ENCODE peak calls at places on chromosomes 6 and 20, in five cellular contexts. P, Y, S, K and D are unnamed samples.

GRCh38 chr6:170290306-170291128 is at the start of gene DLL1:
- DNase-seq in P (peak), Y (peak), S (no peak), K (no peak), D (peak)

GRCh38 chr20:43558412-43559146 is at the start of gene SGK2:
- DNase-seq in P (no peak), Y (no peak), S (no peak), K (no peak), D (no peak)

GRCh38 chr6:43799671-43800623 is 29.9 kb downstream of the VEGFA start:
- DNase-seq in P (no peak), Y (no peak), S (no peak), K (no peak), D (no peak)

GRCh38 chr6:85421963-85422362 is 27.9 kb upstream of the NT5E start:
- DNase-seq in P (no peak), Y (no peak), S (no peak), K (no peak), D (no peak)

GRCh38 chr20:23631981-23632710 is 5.6 kb downstream of the CST3 start:
- DNase-seq in P (no peak), Y (no peak), S (no peak), K (no peak), D (no peak)

GRCh38 chr20:21101453-21102251 is 4.5 kb downstream of the LINC00237 start:
- DNase-seq in P (peak), Y (peak), S (peak), K (no peak), D (peak)

GRCh38 chr6:34457747-34458462 is 8.0 kb upstream of the PACSIN1 start:
- DNase-seq in P (no peak), Y (no peak), S (no peak), K (no peak), D (no peak)

GRCh38 chr6:87152528-87152950 is 2.8 kb upstream of the ZNF292 start:
- DNase-seq in P (no peak), Y (no peak), S (no peak), K (no peak), D (peak)

GRCh38 chr6:135871296-135871695 is 19.8 kb downstream of the PDE7B start:
- DNase-seq in P (no peak), Y (no peak), S (no peak), K (no peak), D (no peak)

GRCh38 chr6:139748353-139749146 is 374.1 kb upstream of the CITED2 start:
- DNase-seq in P (no peak), Y (no peak), S (no peak), K (no peak), D (no peak)

GRCh38 chr6:144651219-144651618 is 366.1 kb downstream of the UTRN start:
- DNase-seq in P (no peak), Y (no peak), S (no peak), K (no peak), D (no peak)

GRCh38 chr6:144647406-144647964 is 362.4 kb downstream of the UTRN start:
- DNase-seq in P (no peak), Y (no peak), S (no peak), K (no peak), D (no peak)

GRCh38 chr6:144649085-144649484 is 363.9 kb downstream of the UTRN start:
- DNase-seq in P (no peak), Y (no peak), S (no peak), K (no peak), D (no peak)

GRCh38 chr6:144646066-144646800 is 361.1 kb downstream of the UTRN start:
- DNase-seq in P (no peak), Y (no peak), S (no peak), K (no peak), D (no peak)

DNA sequence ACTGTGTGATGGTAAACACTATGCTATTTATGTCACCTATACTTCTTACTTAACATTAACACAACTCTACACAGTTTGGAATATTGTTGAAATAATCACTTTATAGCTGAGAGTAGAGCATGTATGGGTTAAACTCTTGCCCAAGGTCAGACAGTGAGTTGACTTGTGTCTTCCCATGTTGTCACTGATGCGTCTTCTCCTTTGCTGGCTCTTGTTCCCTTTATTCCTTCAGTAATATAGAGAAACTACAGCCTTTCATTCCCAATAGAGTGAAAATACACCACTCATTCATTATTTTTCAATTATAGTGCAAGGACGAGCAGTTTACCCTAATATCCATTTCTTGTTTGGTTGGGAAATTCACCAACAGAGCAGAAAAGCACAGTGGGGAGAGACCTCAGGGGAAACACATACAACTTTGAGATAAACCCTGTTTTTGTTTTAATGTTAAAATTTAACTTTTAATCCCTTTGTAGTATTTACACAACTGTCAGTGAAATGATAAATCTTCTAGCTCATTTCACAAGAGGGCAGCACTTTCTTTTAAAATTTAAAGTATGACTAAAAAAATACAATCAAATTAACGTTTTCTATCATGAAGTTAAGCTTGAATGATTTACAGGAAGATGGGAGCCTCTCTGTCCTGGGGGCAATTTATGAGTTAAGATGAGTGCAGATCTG is 363.0 kb downstream of the UTRN start:
- DNase-seq in P (no peak), Y (no peak), S (no peak), K (no peak), D (no peak)
- TF ChIP-seq CTCF in P (no peak), Y (no peak), S (no peak), K (no peak), D (no peak)

GRCh38 chr20:60937581-60937980 is 314.5 kb upstream of the CDH4 start:
- DNase-seq in P (no peak), Y (no peak), S (no peak), K (no peak), D (no peak)

GRCh38 chr20:60934724-60935123 is 317.3 kb upstream of the CDH4 start:
- DNase-seq in P (no peak), Y (no peak), S (no peak), K (no peak), D (no peak)

GRCh38 chr20:60930023-60930790 is 321.9 kb upstream of the CDH4 start:
- DNase-seq in P (no peak), Y (no peak), S (no peak), K (no peak), D (no peak)

GRCh38 chr20:60931691-60932090 is 320.4 kb upstream of the CDH4 start:
- DNase-seq in P (no peak), Y (no peak), S (no peak), K (no peak), D (no peak)

GRCh38 chr20:60935971-60936370 is 316.1 kb upstream of the CDH4 start:
- DNase-seq in P (no peak), Y (no peak), S (no peak), K (no peak), D (no peak)
- TF ChIP-seq CTCF in P (no peak), Y (no peak), S (peak), K (no peak), D (no peak)

GRCh38 chr6:131950767-131951575 is at the start of gene CCN2:
- DNase-seq in P (peak), Y (peak), S (peak), K (peak), D (peak)
- TF ChIP-seq CTCF in P (no peak), Y (peak), S (peak), K (peak), D (no peak)

DNA sequence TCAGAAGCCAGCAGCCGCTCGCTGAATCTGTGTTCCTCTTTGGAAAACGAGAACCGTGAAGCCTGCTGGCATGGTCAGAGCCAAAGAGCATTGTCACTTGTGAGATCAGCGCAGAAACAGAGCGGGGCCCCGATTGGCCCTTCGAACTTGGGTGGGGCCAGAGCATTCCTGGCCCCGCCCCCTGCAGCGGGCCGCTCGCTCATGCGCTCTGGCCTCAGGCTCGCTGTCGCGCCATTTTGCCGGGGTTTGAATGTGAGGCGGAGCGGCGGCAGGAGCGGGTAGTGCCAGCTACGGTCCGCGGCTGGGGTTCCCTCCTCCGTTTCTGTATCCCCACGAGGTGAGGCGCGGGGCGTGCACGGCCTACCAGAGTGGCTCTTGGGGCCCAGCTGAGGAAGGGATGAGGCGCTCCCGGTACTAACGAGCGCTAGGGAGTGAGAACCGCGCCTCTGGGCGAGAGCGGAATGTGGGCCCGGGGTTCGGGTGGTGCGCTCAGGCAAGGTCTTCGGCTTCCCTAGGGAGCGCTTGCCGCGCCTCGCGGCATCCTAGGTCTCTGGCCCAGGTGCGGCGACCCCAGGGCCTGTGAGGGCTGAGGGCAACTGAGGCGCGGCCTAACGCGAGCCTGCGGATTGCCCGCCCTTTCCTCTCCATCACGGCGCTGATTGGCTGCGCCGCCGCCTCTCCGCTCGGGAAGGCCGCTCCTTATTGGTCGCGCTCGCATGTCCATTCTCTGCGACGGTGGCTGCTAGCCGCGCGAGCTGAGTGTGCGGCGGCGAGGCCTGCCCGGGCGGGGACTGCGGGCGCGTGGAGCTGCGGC is at the start of gene CSE1L:
- DNase-seq in P (peak), Y (peak), S (peak), K (peak), D (peak)
- TF ChIP-seq CTCF in P (no peak), Y (no peak), S (peak), K (no peak), D (no peak)

DNA sequence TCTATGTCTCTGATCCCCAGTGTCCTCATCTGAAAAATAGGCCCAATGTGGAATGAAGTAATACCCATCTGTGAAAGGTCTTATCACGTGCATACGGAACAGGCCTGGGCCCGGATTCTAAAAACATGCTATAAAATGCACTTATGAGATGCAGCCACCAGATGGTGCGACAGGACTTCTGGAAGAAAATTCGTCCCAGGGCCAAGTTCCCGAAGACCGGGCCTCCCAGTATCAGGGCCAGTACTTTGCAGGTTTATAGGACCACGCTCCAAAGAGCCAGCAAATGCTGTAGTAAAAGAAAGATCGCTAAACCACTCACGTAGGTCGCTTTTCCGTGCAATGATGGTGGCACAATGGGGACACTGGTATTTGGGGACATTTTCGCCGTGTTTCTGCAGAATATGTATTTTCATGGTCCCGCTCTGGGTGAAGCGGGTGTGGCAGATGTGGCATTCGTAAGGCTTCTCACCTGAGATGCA is 10.6 kb downstream of the CTCFL start:
- DNase-seq in P (peak), Y (peak), S (no peak), K (peak), D (peak)
- TF ChIP-seq CTCF in P (peak), Y (peak), S (peak), K (peak), D (peak)

GRCh38 chr6:120230008-120230407 is 880.4 kb upstream of the MAN1A1 start:
- DNase-seq in P (no peak), Y (no peak), S (no peak), K (no peak), D (no peak)
- TF ChIP-seq CTCF in P (no peak), Y (no peak), S (no peak), K (no peak), D (no peak)

DNA sequence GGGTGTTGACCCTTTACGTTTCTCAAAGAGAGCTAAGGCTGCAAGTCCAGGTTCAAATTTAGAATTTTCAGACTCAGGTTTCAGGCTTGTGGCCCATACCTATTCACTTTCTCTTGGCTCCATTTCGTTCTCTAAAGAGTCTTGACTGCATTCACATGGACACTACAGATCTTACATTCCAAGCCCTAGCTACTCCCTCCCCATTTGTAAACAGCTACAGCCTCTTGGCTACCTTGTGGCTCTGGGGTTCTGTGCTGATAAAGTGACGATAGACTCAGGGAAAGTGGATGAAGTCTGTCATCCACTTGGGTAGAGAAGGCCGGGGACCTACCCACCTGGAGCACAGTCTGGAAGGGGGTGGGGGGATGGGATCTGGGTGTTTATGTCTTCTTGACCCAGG is 503.3 kb downstream of the LMBRD1 start:
- DNase-seq in P (no peak), Y (no peak), S (no peak), K (no peak), D (no peak)
- TF ChIP-seq CTCF in P (no peak), Y (no peak), S (no peak), K (no peak), D (no peak)

GRCh38 chr6:98764378-98764911 is 69.9 kb upstream of the POU3F2 start:
- DNase-seq in P (no peak), Y (no peak), S (no peak), K (no peak), D (no peak)

DNA sequence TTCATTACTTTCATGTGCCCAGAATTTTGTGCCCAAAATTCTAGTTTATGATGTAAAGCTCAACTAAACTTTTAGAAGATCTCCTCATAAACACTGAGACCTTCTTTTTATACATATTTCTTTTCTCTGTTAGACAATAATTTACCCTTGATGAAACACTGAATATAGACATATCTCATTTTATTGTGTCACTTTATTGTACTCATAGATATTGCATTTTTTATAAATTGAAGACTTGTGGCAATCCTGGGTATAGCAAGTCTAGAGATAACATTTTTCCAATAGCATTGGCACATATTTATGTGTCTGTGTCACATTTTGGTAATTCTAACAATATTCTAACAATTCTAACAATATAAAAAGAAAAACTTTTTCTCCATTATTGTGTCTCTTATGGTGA is 74.9 kb upstream of the POU3F2 start:
- DNase-seq in P (no peak), Y (no peak), S (no peak), K (no peak), D (no peak)
- TF ChIP-seq CTCF in P (no peak), Y (peak), S (peak), K (no peak), D (no peak)

DNA sequence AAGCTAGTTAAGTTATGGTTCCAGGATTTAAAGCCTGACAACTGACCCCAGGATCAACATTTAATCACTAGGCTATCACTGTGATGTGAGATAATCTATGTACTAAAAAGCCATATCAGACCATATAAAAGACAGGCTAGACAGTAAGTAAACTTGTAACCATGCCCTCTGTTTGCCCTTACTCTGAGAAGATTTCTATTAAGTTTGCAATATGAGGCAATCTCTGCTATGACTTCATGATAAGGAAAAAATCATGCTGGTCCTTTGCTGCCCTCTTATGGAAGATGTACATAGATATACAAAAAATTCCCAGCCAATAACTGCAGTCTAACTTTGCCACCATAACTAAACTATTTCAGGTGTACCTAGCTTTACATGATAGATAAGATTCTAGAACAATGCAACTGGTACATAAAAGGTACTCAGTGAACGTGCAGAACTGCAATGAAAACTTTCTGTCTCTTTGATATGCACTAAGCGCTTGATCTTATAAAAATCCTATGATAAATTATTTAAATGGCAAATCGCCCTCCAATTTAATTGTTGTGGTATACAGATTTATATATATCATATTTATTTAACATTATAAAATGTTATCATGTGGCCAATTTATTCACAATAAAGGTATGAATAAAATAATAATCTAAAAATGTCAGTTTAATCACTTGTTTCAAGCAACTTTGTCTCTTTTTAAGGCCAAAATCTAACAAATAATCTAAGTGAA is 70.5 kb downstream of the FAM217A start:
- DNase-seq in P (no peak), Y (no peak), S (no peak), K (peak), D (no peak)
- TF ChIP-seq CTCF in P (peak), Y (peak), S (peak), K (peak), D (peak)